ENCODE peak calls at places on chromosomes 13 and 19, in five cellular contexts. U is psoas muscle, M is left ventricle myocardium inferior, A is H9, K is fibroblast of lung. H is an unnamed sample.

GRCh38 chr13:112685856-112686255 is 4.0 kb upstream of the ATP11A start:
- DNase-seq in U (no peak), M (no peak), A (peak; percentile 7), K (no peak), H (no peak)

GRCh38 chr13:48477191-48477855 is 55.6 kb downstream of the RCBTB2 start:
- DNase-seq in U (no peak), M (no peak), A (no peak), K (no peak), H (no peak)

GRCh38 chr13:106649495-106649894 is 81.6 kb upstream of the ARGLU1 start:
- DNase-seq in U (no peak), M (no peak), A (no peak), K (peak; percentile 47), H (no peak)

GRCh38 chr13:110944121-110944967 is 29.5 kb upstream of the ANKRD10 start:
- DNase-seq in U (peak; percentile 35), M (no peak), A (peak; percentile 57), K (peak; percentile 80), H (no peak)

GRCh38 chr13:50156722-50157121 is 141.5 kb downstream of the KCNRG start:
- DNase-seq in U (no peak), M (no peak), A (no peak), K (no peak), H (no peak)

GRCh38 chr13:66926200-66926850 is 303.8 kb downstream of the PCDH9 start:
- DNase-seq in U (no peak), M (no peak), A (no peak), K (no peak), H (no peak)

GRCh38 chr19:18000981-18001836 is 6.8 kb upstream of the ARRDC2 start:
- DNase-seq in U (peak; percentile 92), M (peak; percentile 91), A (peak; percentile 77), K (peak; percentile 82), H (peak; percentile 89)

GRCh38 chr13:25018729-25019115 is 77.2 kb upstream of the PABPC3 start:
- DNase-seq in U (no peak), M (no peak), A (peak; percentile 53), K (no peak), H (no peak)

GRCh38 chr13:95624020-95624419 is 20.5 kb downstream of the DZIP1 start:
- DNase-seq in U (no peak), M (no peak), A (peak; percentile 36), K (peak; percentile 72), H (no peak)

GRCh38 chr13:112625698-112626097 is 37.7 kb upstream of the TUBGCP3 start:
- DNase-seq in U (no peak), M (no peak), A (no peak), K (no peak), H (no peak)

GRCh38 chr13:68319384-68319783 is 1089.2 kb upstream of the PCDH9 start:
- DNase-seq in U (no peak), M (no peak), A (no peak), K (no peak), H (no peak)

GRCh38 chr13:20387441-20387971 is 138.2 kb downstream of the CRYL1 start:
- DNase-seq in U (no peak), M (no peak), A (no peak), K (no peak), H (no peak)

GRCh38 chr19:58020985-58021384 is 12.8 kb upstream of the ZSCAN1 start:
- DNase-seq in U (no peak), M (no peak), A (no peak), K (no peak), H (peak; percentile 22)

GRCh38 chr13:95317037-95317989 is 16.1 kb upstream of the ABCC4 start:
- DNase-seq in U (no peak), M (peak; percentile 25), A (no peak), K (peak; percentile 28), H (no peak)

GRCh38 chr19:3774621-3775373 is 2.8 kb upstream of the RAX2 start:
- DNase-seq in U (no peak), M (no peak), A (peak; percentile 22), K (no peak), H (no peak)

GRCh38 chr13:113835461-113836274 is 28.2 kb downstream of the GAS6 start:
- DNase-seq in U (peak; percentile 51), M (peak; percentile 14), A (no peak), K (peak; percentile 75), H (no peak)

GRCh38 chr13:35808846-35809245 is 322.3 kb downstream of the DCLK1 start:
- DNase-seq in U (no peak), M (no peak), A (no peak), K (no peak), H (no peak)

GRCh38 chr13:29379281-29379680 is 216.2 kb downstream of the SLC7A1 start:
- DNase-seq in U (no peak), M (no peak), A (no peak), K (no peak), H (no peak)

GRCh38 chr13:102839462-102839861 is 6.4 kb upstream of the ERCC5 start:
- DNase-seq in U (no peak), M (no peak), A (no peak), K (no peak), H (no peak)

GRCh38 chr19:35869327-35870123 is 1.2 kb downstream of the APLP1 start:
- DNase-seq in U (peak; percentile 69), M (peak; percentile 67), A (peak; percentile 97), K (peak; percentile 42), H (peak; percentile 42)

GRCh38 chr13:110560606-110561334 is 752 bp downstream of the RAB20 start:
- DNase-seq in U (no peak), M (peak; percentile 29), A (peak; percentile 57), K (peak; percentile 30), H (no peak)

GRCh38 chr13:24023073-24023472 is 125.8 kb upstream of the C1QTNF9B start:
- DNase-seq in U (no peak), M (no peak), A (no peak), K (no peak), H (no peak)

GRCh38 chr13:98150836-98151489 is 8.1 kb downstream of the FARP1 start:
- DNase-seq in U (no peak), M (no peak), A (no peak), K (no peak), H (no peak)

GRCh38 chr19:4375164-4375619 is 25.2 kb downstream of the SH3GL1 start:
- DNase-seq in U (peak; percentile 71), M (no peak), A (peak; percentile 88), K (no peak), H (peak; percentile 77)

GRCh38 chr19:54952591-54953344 is 5.4 kb upstream of the NLRP7 start:
- DNase-seq in U (no peak), M (no peak), A (no peak), K (no peak), H (no peak)

GRCh38 chr13:57311009-57311586 is 144.1 kb downstream of the PRR20E start:
- DNase-seq in U (no peak), M (no peak), A (peak; percentile 51), K (no peak), H (no peak)

GRCh38 chr13:32881792-32882175 is 134.4 kb upstream of the KL start:
- DNase-seq in U (no peak), M (no peak), A (no peak), K (no peak), H (no peak)

GRCh38 chr13:32001392-32001768 is 30.2 kb upstream of the FRY start:
- DNase-seq in U (no peak), M (peak; percentile 51), A (peak; percentile 36), K (peak; percentile 54), H (no peak)

GRCh38 chr13:28337196-28338045 is 157.5 kb downstream of the FLT1 start:
- DNase-seq in U (no peak), M (no peak), A (no peak), K (peak; percentile 74), H (no peak)

DNA sequence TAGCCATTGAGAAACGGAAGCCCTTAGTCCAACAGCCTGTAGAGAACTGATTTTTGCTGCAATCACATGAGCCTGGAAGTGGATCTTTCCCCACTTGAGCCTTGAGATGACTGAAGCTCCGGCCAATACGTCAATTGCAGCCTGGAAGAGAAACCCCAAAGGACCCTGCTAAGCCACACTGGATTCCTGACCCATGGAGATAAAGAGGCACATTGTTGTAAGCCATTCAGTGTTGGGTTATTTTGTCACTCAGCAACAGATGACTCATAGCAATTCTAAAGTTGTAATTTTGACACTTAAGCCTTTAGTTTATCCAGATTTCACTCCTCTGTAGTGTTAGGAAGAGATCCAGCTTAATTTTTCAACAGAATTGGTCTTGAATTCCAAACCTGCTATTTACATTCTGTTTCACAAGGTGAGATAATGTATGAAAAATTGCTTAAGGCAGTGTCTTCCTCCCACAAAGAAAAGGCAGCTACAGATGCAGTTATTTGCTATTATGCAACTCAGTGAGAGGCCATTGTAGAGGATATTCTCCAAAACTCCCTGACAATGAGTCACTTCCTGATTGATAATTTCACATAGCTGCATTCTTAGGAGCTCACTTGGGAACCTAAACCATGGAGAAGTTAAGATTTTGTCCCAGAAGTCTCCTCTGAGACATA is 59.4 kb upstream of the TSHZ3 start:
- DNase-seq in U (no peak), M (no peak), A (no peak), K (peak; percentile 85), H (no peak)
- H3K27ac ChIP-seq in U (no peak overlapping the region), M (peak overlapping the region; percentile 68), A (no peak overlapping the region), K (peak overlapping the region; percentile 38), H (peak overlapping the region; percentile 65)

GRCh38 chr19:42207767-42208259 is 9.7 kb downstream of the DEDD2 start:
- DNase-seq in U (no peak), M (no peak), A (no peak), K (peak; percentile 64), H (peak; percentile 46)
- H3K4me1 ChIP-seq in U (no peaks in the 10 kb centered on the region), M (peaks cover 15% of the 10 kb centered on the region), A (no peaks in the 10 kb centered on the region), K (peaks cover 21% of the 10 kb centered on the region), H (no peaks in the 10 kb centered on the region)

DNA sequence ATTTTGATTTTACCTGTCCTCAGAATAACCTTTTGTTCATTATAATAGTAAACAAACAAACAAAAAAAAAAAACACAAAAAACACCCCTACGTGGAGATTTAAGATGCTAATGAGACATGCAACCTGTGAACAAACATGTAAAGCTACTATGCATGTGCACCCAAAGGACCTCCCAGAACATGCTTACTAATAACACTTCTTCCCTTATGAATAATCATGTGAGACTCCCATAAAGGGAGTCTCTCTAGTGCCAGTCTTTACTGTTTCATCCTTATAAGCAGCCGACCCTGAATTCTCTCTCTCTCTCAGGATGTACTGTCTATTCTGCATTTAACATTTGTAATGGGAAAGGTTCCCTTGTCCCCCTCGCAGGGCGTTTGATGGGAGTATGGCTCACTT is 1051.1 kb downstream of the PCDH17 start:
- DNase-seq in U (no peak), M (no peak), A (no peak), K (no peak), H (no peak)
- TF ChIP-seq CTCF in U (no peak), M (no peak), A (no peak), K (no peak), H (no peak)

GRCh38 chr19:46622118-46622446 is 2.8 kb downstream of the PTGIR start:
- DNase-seq in U (peak; percentile 31), M (no peak), A (no peak), K (no peak), H (no peak)

GRCh38 chr19:46626441-46626840 is 1.6 kb upstream of the PTGIR start:
- DNase-seq in U (no peak), M (no peak), A (no peak), K (no peak), H (no peak)

GRCh38 chr19:46624958-46625661 is at the start of gene PTGIR:
- DNase-seq in U (peak; percentile 91), M (peak; percentile 81), A (no peak), K (peak; percentile 78), H (no peak)

GRCh38 chr19:46623915-46624502 is 880 bp downstream of the PTGIR start:
- DNase-seq in U (no peak), M (no peak), A (no peak), K (no peak), H (no peak)

DNA sequence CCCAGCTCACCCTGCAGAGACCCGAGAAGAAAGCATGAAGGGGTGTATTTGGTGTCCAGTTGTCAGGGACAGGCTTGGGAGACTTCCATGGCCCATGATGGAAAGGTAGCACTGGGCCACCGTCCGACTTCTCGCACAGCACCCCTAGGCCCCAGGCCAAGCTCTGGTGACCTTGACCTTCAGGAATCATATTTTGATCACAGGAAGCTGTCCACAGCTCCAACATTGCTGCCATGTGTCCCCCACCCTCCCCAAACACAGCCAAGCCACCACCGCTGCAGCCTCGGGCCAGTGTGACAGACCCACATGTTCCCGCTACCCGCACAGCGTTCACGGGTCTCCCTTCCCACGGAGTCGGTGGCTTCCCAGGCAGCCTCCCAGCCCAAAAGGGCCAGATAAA is 842 bp upstream of the PTGIR start:
- DNase-seq in U (no peak), M (no peak), A (no peak), K (no peak), H (no peak)
- H3K27ac ChIP-seq in U (peak overlapping the region; percentile 53), M (peak overlapping the region; percentile 85), A (no peak overlapping the region), K (peak overlapping the region; percentile 71), H (peak overlapping the region; percentile 59)

H was measured in breast epithelium.